ENCODE peak calls at places on chromosome 7, in seven cellular contexts. O, T, V, J, K, Z and P are unnamed samples.

GRCh38 chr7:2079332-2080068 is 153.2 kb downstream of the MAD1L1 start:
- DNase-seq in T (no peak), Z (peak; percentile 98), O (no peak), J (no peak), K (no peak), V (no peak), P (peak; percentile 81)

GRCh38 chr7:148581685-148582084 is 8.9 kb upstream of the C7orf33 start:
- DNase-seq in V (no peak), Z (no peak), J (no peak), K (no peak), T (no peak), O (no peak), P (no peak)

GRCh38 chr7:137073571-137074325 is 205.3 kb downstream of the CHRM2 start:
- DNase-seq in T (no peak), Z (no peak), J (no peak), V (no peak), O (no peak), K (no peak), P (no peak)

GRCh38 chr7:12895296-12895695 is 207.9 kb downstream of the ARL4A start:
- DNase-seq in O (no peak), V (no peak), Z (no peak), J (no peak), K (no peak), T (no peak), P (no peak)

GRCh38 chr7:152711444-152711944 is 35.6 kb upstream of the XRCC2 start:
- DNase-seq in O (no peak), V (no peak), K (no peak), J (no peak), T (no peak), Z (no peak), P (no peak)

GRCh38 chr7:5452470-5452899 is 28.9 kb upstream of the TNRC18 start:
- DNase-seq in J (no peak), O (no peak), T (no peak), Z (no peak), V (no peak), K (no peak), P (peak; percentile 40)

GRCh38 chr7:16071246-16071857 is 350.0 kb downstream of the CRPPA start:
- DNase-seq in Z (peak; percentile 68), J (peak; percentile 4), O (no peak), V (no peak), T (no peak), K (no peak), P (peak; percentile 83)

GRCh38 chr7:108335264-108335918 is 120.8 kb downstream of the NRCAM start:
- DNase-seq in V (no peak), J (no peak), O (no peak), T (no peak), K (no peak), Z (no peak), P (peak; percentile 80)

GRCh38 chr7:94856643-94857042 is 50.8 kb upstream of the PPP1R9A start:
- DNase-seq in V (no peak), T (no peak), Z (no peak), K (no peak), O (no peak), J (no peak), P (no peak)

GRCh38 chr7:2812831-2813230 is 31.3 kb downstream of the GNA12 start:
- DNase-seq in Z (no peak), K (no peak), V (no peak), J (no peak), O (no peak), T (no peak), P (no peak)

GRCh38 chr7:27709137-27710075 is 30.6 kb upstream of the TAX1BP1 start:
- DNase-seq in Z (no peak), O (peak; percentile 65), T (no peak), V (no peak), K (no peak), J (no peak), P (no peak)

GRCh38 chr7:30171753-30172447 is 37.1 kb downstream of the MTURN start:
- DNase-seq in O (peak; percentile 60), Z (no peak), J (no peak), T (no peak), K (no peak), V (no peak), P (peak; percentile 93)

GRCh38 chr7:92715963-92716362 is 120.4 kb downstream of the CDK6 start:
- DNase-seq in J (no peak), T (no peak), O (no peak), K (no peak), V (no peak), Z (no peak), P (no peak)

GRCh38 chr7:96397936-96398596 is 76.2 kb upstream of the SLC25A13 start:
- DNase-seq in O (no peak), Z (no peak), T (no peak), J (no peak), V (no peak), K (no peak), P (no peak)

GRCh38 chr7:43294080-43294630 is 181.7 kb downstream of the HECW1 start:
- DNase-seq in Z (no peak), T (no peak), J (no peak), O (peak; percentile 76), V (no peak), K (no peak), P (no peak)

GRCh38 chr7:37065779-37066271 is 341.5 kb upstream of the AOAH start:
- DNase-seq in J (no peak), V (no peak), T (no peak), Z (no peak), O (no peak), K (no peak), P (peak; percentile 90)

GRCh38 chr7:150307904-150308303 is 15.3 kb upstream of the LRRC61 start:
- DNase-seq in K (no peak), O (no peak), Z (no peak), J (no peak), V (no peak), T (no peak), P (no peak)

GRCh38 chr7:82330706-82331220 is 112.8 kb downstream of the CACNA2D1 start:
- DNase-seq in V (no peak), T (no peak), K (no peak), Z (no peak), J (no peak), O (no peak), P (no peak)

GRCh38 chr7:78959471-78959870 is 494.0 kb downstream of the MAGI2 start:
- DNase-seq in J (no peak), V (no peak), Z (no peak), O (peak; percentile 41), K (no peak), T (no peak), P (no peak)

GRCh38 chr7:150988230-150989226 is 2.3 kb upstream of the NOS3 start:
- DNase-seq in Z (peak; percentile 82), J (peak; percentile 67), O (peak; percentile 14), K (peak; percentile 72), V (peak; percentile 87), T (no peak), P (peak; percentile 75)

GRCh38 chr7:79199266-79199665 is 254.2 kb downstream of the MAGI2 start:
- DNase-seq in J (no peak), Z (peak; percentile 12), T (no peak), O (no peak), V (no peak), K (no peak), P (no peak)

GRCh38 chr7:70133291-70133690 is 535.0 kb downstream of the AUTS2 start:
- DNase-seq in V (no peak), O (no peak), T (no peak), Z (no peak), K (no peak), J (no peak), P (peak; percentile 17)

GRCh38 chr7:9488555-9488954 is 1055.1 kb downstream of the NXPH1 start:
- DNase-seq in K (no peak), J (no peak), V (no peak), Z (peak; percentile 54), O (no peak), T (no peak), P (peak; percentile 42)

GRCh38 chr7:83060218-83060617 is 102.5 kb downstream of the PCLO start:
- DNase-seq in T (no peak), O (no peak), J (no peak), K (no peak), V (no peak), Z (no peak), P (peak; percentile 69)

GRCh38 chr7:36096460-36097095 is 56.5 kb upstream of the EEPD1 start:
- DNase-seq in T (no peak), K (no peak), Z (no peak), V (no peak), O (no peak), J (no peak), P (no peak)

GRCh38 chr7:26376208-26376917 is 84.7 kb downstream of the SNX10 start:
- DNase-seq in O (peak; percentile 2), V (no peak), Z (peak; percentile 74), K (no peak), T (no peak), J (peak; percentile 59), P (no peak)

GRCh38 chr7:84783161-84783803 is 403.6 kb downstream of the SEMA3D start:
- DNase-seq in O (no peak), V (no peak), J (no peak), K (no peak), T (no peak), Z (peak; percentile 29), P (peak; percentile 22)

GRCh38 chr7:33076737-33077136 is 14.2 kb upstream of the NT5C3A start:
- DNase-seq in O (no peak), T (no peak), K (no peak), Z (no peak), J (no peak), V (no peak), P (no peak)

GRCh38 chr7:16644987-16645592 is 464 bp downstream of the ANKMY2 start:
- DNase-seq in O (peak; percentile 30), Z (no peak), V (no peak), K (peak; percentile 15), J (no peak), T (no peak), P (peak; percentile 75)

GRCh38 chr7:35768346-35768745 is 32.5 kb upstream of the SEPTIN7 start:
- DNase-seq in K (no peak), Z (no peak), O (no peak), V (no peak), T (no peak), J (no peak), P (no peak)

GRCh38 chr7:42315631-42316030 is 78.6 kb upstream of the GLI3 start:
- DNase-seq in K (no peak), V (no peak), Z (no peak), T (no peak), J (no peak), O (peak; percentile 49), P (no peak)

GRCh38 chr7:49297958-49298357 is 373.6 kb downstream of the CDC14C start:
- DNase-seq in O (no peak), T (no peak), V (no peak), J (no peak), K (no peak), Z (no peak), P (no peak)

GRCh38 chr7:112052993-112053392 is 153.2 kb downstream of the DOCK4 start:
- DNase-seq in T (no peak), K (no peak), J (no peak), V (no peak), Z (no peak), O (no peak), P (no peak)

GRCh38 chr7:38796636-38797501 is 112.1 kb downstream of the VPS41 start:
- DNase-seq in V (no peak), T (no peak), J (no peak), K (peak; percentile 53), O (peak; percentile 16), Z (peak; percentile 67), P (peak; percentile 33)

GRCh38 chr7:95334434-95334833 is 10.1 kb upstream of the PON1 start:
- DNase-seq in O (no peak), J (no peak), Z (no peak), V (no peak), T (no peak), K (no peak), P (no peak)

GRCh38 chr7:39910108-39910869 is 39.8 kb upstream of the CDK13 start:
- DNase-seq in O (no peak), T (no peak), K (no peak), J (no peak), V (no peak), Z (peak; percentile 96), P (no peak)

GRCh38 chr7:44145419-44145968 is 4.4 kb upstream of the MYL7 start:
- DNase-seq in T (no peak), O (no peak), Z (no peak), J (no peak), V (peak; percentile 74), K (peak; percentile 48), P (peak; percentile 1)